ENCODE peak calls at places on chromosomes 13 and 19, in nine cellular contexts. G is H1; Z is progenitor cell of endocrine pancreas; A is CD8-positive, alpha-beta T cell; Y is fibroblast of pulmonary artery; Q is endothelial cell; R is hepatocyte; K is MCF 10A; D is GM13977. W is an unnamed sample.
A peak's percentile ranks its signal among the peaks of the same experiment; 100 is the strongest.

GRCh38 chr19:6731822-6732221 is 5.6 kb downstream of the GPR108 start:
- DNase-seq in G (no peak), Z (no peak), A (no peak), Y (no peak), Q (no peak), R (no peak), K (no peak), D (no peak), W (no peak)

GRCh38 chr13:28411859-28412353 is 83.0 kb downstream of the FLT1 start:
- DNase-seq in G (no peak), Z (no peak), A (no peak), Y (peak; percentile 22), Q (no peak), R (peak; percentile 7), K (no peak), D (no peak), W (no peak)

GRCh38 chr19:32104465-32105235 is 240.8 kb upstream of the ZNF507 start:
- DNase-seq in G (no peak), Z (peak; percentile 18), A (no peak), Y (no peak), Q (no peak), R (peak; percentile 83), K (peak; percentile 0), D (no peak), W (no peak)

GRCh38 chr13:45662122-45662521 is 40.0 kb upstream of the CBY2 start:
- DNase-seq in G (no peak), Z (no peak), A (no peak), Y (no peak), Q (no peak), R (no peak), K (no peak), D (no peak), W (no peak)

GRCh38 chr13:42333613-42334328 is 61.8 kb downstream of the AKAP11 start:
- DNase-seq in G (no peak), Z (no peak), A (no peak), Y (peak; percentile 67), Q (peak; percentile 7), R (peak; percentile 43), K (peak; percentile 45), D (peak; percentile 54), W (no peak)

GRCh38 chr13:99221567-99222239 is 21.0 kb downstream of the UBAC2 start:
- DNase-seq in G (no peak), Z (no peak), A (no peak), Y (no peak), Q (no peak), R (no peak), K (no peak), D (no peak), W (no peak)

GRCh38 chr19:430701-431100 is 21.8 kb upstream of the C2CD4C start:
- DNase-seq in G (no peak), Z (no peak), A (no peak), Y (no peak), Q (no peak), R (no peak), K (no peak), D (no peak), W (no peak)

GRCh38 chr13:98252931-98253470 is 75.9 kb upstream of the RNF113B start:
- DNase-seq in G (no peak), Z (no peak), A (no peak), Y (peak; percentile 59), Q (no peak), R (peak; percentile 38), K (peak; percentile 6), D (no peak), W (no peak)

GRCh38 chr13:23813635-23814034 is 75.6 kb downstream of the MIPEP start:
- DNase-seq in G (no peak), Z (no peak), A (no peak), Y (no peak), Q (no peak), R (no peak), K (no peak), D (no peak), W (no peak)

GRCh38 chr13:34371108-34371507 is 553.2 kb downstream of the RFC3 start:
- DNase-seq in G (no peak), Z (no peak), A (no peak), Y (no peak), Q (no peak), R (no peak), K (no peak), D (no peak), W (no peak)
- TF ChIP-seq CTCF in G (no peak), Z (no peak), A (no peak), Y (no peak), Q (no peak), R (no peak), K (no peak), D (no peak), W (no peak)

GRCh38 chr13:85661639-85662038 is 137.6 kb downstream of the SLITRK6 start:
- DNase-seq in G (no peak), Z (no peak), A (no peak), Y (no peak), Q (no peak), R (no peak), K (no peak), D (no peak), W (no peak)
- TF ChIP-seq CTCF in G (no peak), Z (no peak), A (no peak), Y (no peak), Q (no peak), R (no peak), K (no peak), D (no peak), W (no peak)

GRCh38 chr19:23439623-23440022 is 44.4 kb upstream of the ZNF91 start:
- DNase-seq in G (no peak), Z (no peak), A (no peak), Y (no peak), Q (no peak), R (no peak), K (no peak), D (no peak), W (no peak)

GRCh38 chr19:23436318-23436717 is 41.0 kb upstream of the ZNF91 start:
- DNase-seq in G (no peak), Z (no peak), A (no peak), Y (no peak), Q (no peak), R (no peak), K (no peak), D (no peak), W (no peak)

GRCh38 chr19:23440207-23440606 is 44.9 kb upstream of the ZNF91 start:
- DNase-seq in G (no peak), Z (no peak), A (no peak), Y (no peak), Q (no peak), R (no peak), K (no peak), D (no peak), W (no peak)

GRCh38 chr19:23437901-23438300 is 42.6 kb upstream of the ZNF91 start:
- DNase-seq in G (no peak), Z (no peak), A (no peak), Y (no peak), Q (no peak), R (no peak), K (no peak), D (no peak), W (no peak)

DNA sequence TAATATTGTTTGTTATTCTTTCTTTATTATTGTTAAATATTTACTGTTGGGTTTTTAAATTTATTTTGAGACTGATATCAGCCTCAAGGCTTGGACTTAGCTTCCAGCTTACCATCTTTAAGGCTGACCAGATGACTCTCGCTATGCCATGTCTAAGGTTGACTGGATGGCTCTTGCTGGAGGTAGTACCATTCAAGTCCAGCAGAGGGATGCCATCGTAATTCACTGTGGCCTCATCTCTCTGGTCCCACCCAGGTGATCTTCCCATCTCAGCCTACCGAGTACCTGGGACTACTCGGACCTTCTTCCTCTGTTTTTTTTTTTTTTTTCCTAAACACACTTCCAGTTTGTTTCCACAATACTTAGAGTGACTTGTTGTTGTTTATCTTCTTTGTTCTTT is 41.7 kb upstream of the ZNF91 start:
- DNase-seq in G (no peak), Z (no peak), A (no peak), Y (no peak), Q (no peak), R (no peak), K (no peak), D (no peak), W (no peak)
- TF ChIP-seq CTCF in G (no peak), Z (no peak), A (no peak), Y (peak; percentile 21), Q (no peak), R (no peak), K (no peak), D (peak; percentile 28), W (peak; percentile 29)

DNA sequence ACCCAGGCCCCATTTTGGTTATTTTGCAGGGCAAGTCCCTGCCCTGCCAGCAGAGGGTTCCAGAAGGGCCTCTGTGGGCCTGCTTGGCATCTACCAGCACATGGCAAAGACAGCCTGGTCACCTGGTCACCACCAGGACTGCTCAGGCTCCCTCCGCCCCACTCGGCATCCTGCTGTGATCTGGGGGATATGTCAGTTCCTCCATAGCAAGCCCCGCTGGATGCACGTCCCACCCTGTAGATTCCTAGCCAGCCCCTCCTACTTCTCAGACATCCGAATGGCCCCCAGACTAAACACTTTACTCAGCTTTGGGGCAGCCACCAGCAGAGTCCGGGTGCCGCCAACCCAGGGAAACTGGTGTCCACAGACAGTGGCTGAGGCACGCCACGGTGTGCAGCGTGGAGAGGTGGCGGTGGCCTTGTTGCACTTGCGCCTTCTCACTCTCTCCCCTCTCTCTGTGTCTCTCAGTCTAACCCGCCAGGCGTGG is 31.8 kb upstream of the USE1 start:
- DNase-seq in G (no peak), Z (no peak), A (no peak), Y (no peak), Q (no peak), R (no peak), K (no peak), D (no peak), W (no peak)
- TF ChIP-seq CTCF in G (peak; percentile 16), Z (no peak), A (no peak), Y (no peak), Q (no peak), R (no peak), K (no peak), D (peak; percentile 15), W (no peak)

W was measured in neural crest cell.